ENCODE peak calls at places on chromosomes 13 and 19, in eight cellular contexts. I is activated CD4-positive, alpha-beta T cell treated with anti-CD3 and anti-CD28 coated beads, Interleukin-2, amount 10 ng/mL, durations not matched to agents 7 days and 5 days; F is NCI-H510A treated with DMSO at 0.1 percent for 48 hours; G is AG08396; D is AG04450; R is NCI-H345; H is omental fat pad; U is HuH-7. J is an unnamed sample.
A peak's percentile ranks its signal among the peaks of the same experiment; 100 is the strongest.

GRCh38 chr13:25756916-25757315 is 294.9 kb downstream of the SHISA2 start:
- DNase-seq in I (no peak), F (no peak), G (no peak), D (no peak), R (peak; percentile 12), H (no peak), U (no peak), J (no peak)

GRCh38 chr13:36712785-36713184 is 39.0 kb downstream of the SERTM1 start:
- DNase-seq in I (no peak), F (no peak), G (no peak), D (peak; percentile 2), R (no peak), H (no peak), U (no peak), J (no peak)

GRCh38 chr19:1062387-1063029 is 4.5 kb upstream of the ARHGAP45 start:
- DNase-seq in I (no peak), F (no peak), G (no peak), D (no peak), R (no peak), H (no peak), U (peak; percentile 67), J (no peak)

GRCh38 chr19:43798026-43798545 is 4.2 kb downstream of the LYPD5 start:
- DNase-seq in I (no peak), F (no peak), G (no peak), D (no peak), R (no peak), H (no peak), U (no peak), J (no peak)

GRCh38 chr19:33293255-33294057 is 8.9 kb downstream of the CEBPA start:
- DNase-seq in I (no peak), F (no peak), G (peak; percentile 82), D (peak; percentile 26), R (peak; percentile 84), H (no peak), U (peak; percentile 93), J (no peak)

GRCh38 chr13:27006519-27007161 is 165.0 kb downstream of the USP12 start:
- DNase-seq in I (no peak), F (peak; percentile 71), G (peak; percentile 44), D (no peak), R (peak; percentile 73), H (no peak), U (peak; percentile 37), J (peak; percentile 46)

GRCh38 chr19:43700368-43701015 is 15.4 kb upstream of the IRGC start:
- DNase-seq in I (no peak), F (no peak), G (peak; percentile 53), D (peak; percentile 47), R (no peak), H (peak; percentile 35), U (no peak), J (peak; percentile 25)

GRCh38 chr13:95039415-95039814 is 261.8 kb downstream of the ABCC4 start:
- DNase-seq in I (no peak), F (no peak), G (no peak), D (no peak), R (no peak), H (no peak), U (no peak), J (no peak)

GRCh38 chr13:104098421-104098820 is 1032.2 kb upstream of the SLC10A2 start:
- DNase-seq in I (no peak), F (no peak), G (no peak), D (no peak), R (no peak), H (no peak), U (no peak), J (no peak)

GRCh38 chr19:8618751-8619150 is 8.2 kb upstream of the ADAMTS10 start:
- DNase-seq in I (no peak), F (no peak), G (no peak), D (no peak), R (no peak), H (no peak), U (no peak), J (no peak)

GRCh38 chr19:54317965-54318240 is 4.9 kb upstream of the LILRA5 start:
- DNase-seq in I (no peak), F (no peak), G (no peak), D (no peak), R (no peak), H (no peak), U (no peak), J (no peak)

J was measured in NCI-H2029.